ENCODE peak calls at places on chromosomes 5 and 9, in seven cellular contexts. U is mucosa of descending colon, N is PC-9, Q is ovary, A is HepG2, P is uterus, M is testis. X is an unnamed sample.

GRCh38 chr9:93132287-93132927 is 1.6 kb downstream of the NINJ1 start:
- DNase-seq in U (peak; percentile 69), N (no peak), Q (peak; percentile 49), A (no peak), P (peak; percentile 81), M (peak; percentile 91), X (peak; percentile 73)

GRCh38 chr5:73103885-73104284 is 16.5 kb upstream of the TMEM171 start:
- DNase-seq in U (no peak), N (no peak), Q (no peak), A (no peak), P (no peak), M (no peak), X (no peak)

GRCh38 chr9:125850763-125851162 is 103.6 kb downstream of the PBX3 start:
- DNase-seq in U (no peak), N (no peak), Q (no peak), A (peak; percentile 78), P (no peak), M (peak; percentile 36), X (peak; percentile 37)

GRCh38 chr9:16664211-16664610 is 206.3 kb downstream of the BNC2 start:
- DNase-seq in U (no peak), N (no peak), Q (no peak), A (no peak), P (no peak), M (no peak), X (no peak)

GRCh38 chr5:6644841-6645240 is 11.6 kb downstream of the SRD5A1 start:
- DNase-seq in U (no peak), N (no peak), Q (no peak), A (no peak), P (no peak), M (no peak), X (no peak)

GRCh38 chr5:57499262-57500050 is 16.8 kb upstream of the ACTBL2 start:
- DNase-seq in U (peak; percentile 39), N (peak; percentile 84), Q (no peak), A (peak; percentile 5), P (no peak), M (peak; percentile 41), X (peak; percentile 86)

GRCh38 chr9:127195976-127196825 is 68.4 kb upstream of the GARNL3 start:
- DNase-seq in U (no peak), N (no peak), Q (no peak), A (no peak), P (no peak), M (no peak), X (no peak)

GRCh38 chr5:168529361-168530234 is 493 bp downstream of the FBLL1 start:
- DNase-seq in U (no peak), N (no peak), Q (peak; percentile 10), A (no peak), P (no peak), M (peak; percentile 22), X (peak; percentile 41)

GRCh38 chr9:19470981-19471650 is 62.3 kb downstream of the ACER2 start:
- DNase-seq in U (no peak), N (no peak), Q (no peak), A (no peak), P (no peak), M (peak; percentile 38), X (no peak)

GRCh38 chr5:64632251-64632650 is 58.1 kb upstream of the SHISAL2B start:
- DNase-seq in U (no peak), N (no peak), Q (no peak), A (no peak), P (no peak), M (no peak), X (peak; percentile 54)

GRCh38 chr5:17619353-17619752 is 9.2 kb downstream of the TAF11L12 start:
- DNase-seq in U (no peak), N (no peak), Q (no peak), A (no peak), P (no peak), M (no peak), X (no peak)

GRCh38 chr9:81417299-81417675 is 272.1 kb downstream of the TLE1 start:
- DNase-seq in U (no peak), N (no peak), Q (no peak), A (no peak), P (no peak), M (no peak), X (no peak)

GRCh38 chr5:5315068-5315835 is 107.2 kb upstream of the ICE1 start:
- DNase-seq in U (no peak), N (no peak), Q (no peak), A (no peak), P (no peak), M (no peak), X (no peak)

GRCh38 chr9:132268725-132269352 is 85.9 kb downstream of the SETX start:
- DNase-seq in U (peak; percentile 81), N (peak; percentile 34), Q (peak; percentile 48), A (peak; percentile 39), P (peak; percentile 58), M (peak; percentile 81), X (peak; percentile 74)
- TF ChIP-seq CTCF in U (peak; percentile 76), N (peak; percentile 80), Q (peak; percentile 64), A (peak; percentile 76), P (peak; percentile 80), M (peak; percentile 89), X (peak; percentile 91)

GRCh38 chr5:139668924-139669680 is 21.0 kb downstream of the CXXC5 start:
- DNase-seq in U (no peak), N (no peak), Q (no peak), A (no peak), P (no peak), M (no peak), X (no peak)
- H3K4me1 ChIP-seq in U (peaks cover 10% of the 10 kb centered on the region), N (peaks cover 6% of the 10 kb centered on the region), Q (peaks cover 18% of the 10 kb centered on the region), A (peaks cover 62% of the 10 kb centered on the region), P (no peaks in the 10 kb centered on the region), M (peaks cover 65% of the 10 kb centered on the region), X (peaks cover 50% of the 10 kb centered on the region)

GRCh38 chr5:174412374-174412773 is 312.0 kb upstream of the MSX2 start:
- DNase-seq in U (no peak), N (no peak), Q (no peak), A (no peak), P (no peak), M (no peak), X (no peak)

GRCh38 chr5:174409971-174410370 is 314.4 kb upstream of the MSX2 start:
- DNase-seq in U (no peak), N (no peak), Q (no peak), A (no peak), P (no peak), M (no peak), X (no peak)

GRCh38 chr5:174410716-174411512 is 313.5 kb upstream of the MSX2 start:
- DNase-seq in U (no peak), N (peak; percentile 55), Q (no peak), A (no peak), P (no peak), M (no peak), X (no peak)

GRCh38 chr5:174411513-174411819 is 312.9 kb upstream of the MSX2 start:
- DNase-seq in U (no peak), N (no peak), Q (no peak), A (no peak), P (no peak), M (no peak), X (no peak)

DNA sequence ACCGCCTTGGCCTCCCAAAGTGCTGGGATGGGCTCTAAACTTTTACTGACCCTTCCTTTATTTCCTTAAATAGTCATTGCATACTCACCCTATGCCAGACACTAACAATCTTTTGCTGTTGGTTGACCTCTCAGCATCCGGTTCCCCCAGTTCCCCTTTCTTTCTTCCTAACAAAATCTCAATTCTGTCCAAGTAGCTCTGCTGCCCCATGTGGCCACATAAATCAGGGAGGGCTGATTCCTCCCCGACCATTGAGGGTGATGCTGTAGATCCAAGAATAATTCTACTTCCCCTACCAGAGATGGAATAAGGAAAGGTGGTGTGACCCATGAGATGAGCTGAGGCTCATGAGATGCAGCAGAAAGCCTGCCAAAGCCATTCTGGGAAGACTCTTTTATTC is 315.3 kb upstream of the MSX2 start:
- DNase-seq in U (no peak), N (no peak), Q (no peak), A (no peak), P (no peak), M (no peak), X (no peak)
- TF ChIP-seq CTCF in U (no peak), N (no peak), Q (no peak), A (no peak), P (no peak), M (no peak), X (peak; percentile 25)

DNA sequence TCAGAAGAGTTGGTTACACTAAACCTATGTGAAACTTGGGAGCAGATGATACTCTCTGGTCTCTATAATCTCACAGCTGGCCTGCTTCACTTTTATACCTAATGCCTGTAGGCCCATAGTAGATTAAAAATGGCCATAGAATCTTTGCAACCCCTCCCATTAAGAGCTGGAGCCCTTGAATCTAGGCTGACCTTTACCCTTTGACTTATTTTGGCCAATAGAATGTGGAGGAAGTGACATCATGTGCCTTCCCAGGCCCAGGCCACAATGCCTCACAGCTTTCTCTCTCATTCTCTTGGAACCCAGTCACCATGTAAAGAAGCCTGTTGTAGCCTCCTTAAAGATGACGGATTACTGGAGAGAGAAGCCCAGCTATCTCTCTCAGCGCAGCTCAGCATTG is 251.0 kb downstream of the NR3C1 start:
- DNase-seq in U (no peak), N (no peak), Q (no peak), A (no peak), P (no peak), M (no peak), X (no peak)
- H3K4me1 ChIP-seq in U (no peaks in the 10 kb centered on the region), N (peaks cover 15% of the 10 kb centered on the region), Q (peaks cover 9% of the 10 kb centered on the region), A (no peaks in the 10 kb centered on the region), P (peaks cover 13% of the 10 kb centered on the region), M (peaks cover 4% of the 10 kb centered on the region), X (no peaks in the 10 kb centered on the region)

GRCh38 chr5:170067152-170067551 is 38.5 kb upstream of the FOXI1 start:
- DNase-seq in U (no peak), N (no peak), Q (no peak), A (no peak), P (no peak), M (no peak), X (no peak)

GRCh38 chr5:170069512-170069911 is 36.2 kb upstream of the FOXI1 start:
- DNase-seq in U (no peak), N (no peak), Q (no peak), A (no peak), P (no peak), M (no peak), X (no peak)

GRCh38 chr5:170071748-170072147 is 33.9 kb upstream of the FOXI1 start:
- DNase-seq in U (no peak), N (no peak), Q (no peak), A (no peak), P (no peak), M (no peak), X (no peak)

GRCh38 chr5:170067574-170068170 is 38.0 kb upstream of the FOXI1 start:
- DNase-seq in U (no peak), N (no peak), Q (no peak), A (no peak), P (no peak), M (no peak), X (no peak)

DNA sequence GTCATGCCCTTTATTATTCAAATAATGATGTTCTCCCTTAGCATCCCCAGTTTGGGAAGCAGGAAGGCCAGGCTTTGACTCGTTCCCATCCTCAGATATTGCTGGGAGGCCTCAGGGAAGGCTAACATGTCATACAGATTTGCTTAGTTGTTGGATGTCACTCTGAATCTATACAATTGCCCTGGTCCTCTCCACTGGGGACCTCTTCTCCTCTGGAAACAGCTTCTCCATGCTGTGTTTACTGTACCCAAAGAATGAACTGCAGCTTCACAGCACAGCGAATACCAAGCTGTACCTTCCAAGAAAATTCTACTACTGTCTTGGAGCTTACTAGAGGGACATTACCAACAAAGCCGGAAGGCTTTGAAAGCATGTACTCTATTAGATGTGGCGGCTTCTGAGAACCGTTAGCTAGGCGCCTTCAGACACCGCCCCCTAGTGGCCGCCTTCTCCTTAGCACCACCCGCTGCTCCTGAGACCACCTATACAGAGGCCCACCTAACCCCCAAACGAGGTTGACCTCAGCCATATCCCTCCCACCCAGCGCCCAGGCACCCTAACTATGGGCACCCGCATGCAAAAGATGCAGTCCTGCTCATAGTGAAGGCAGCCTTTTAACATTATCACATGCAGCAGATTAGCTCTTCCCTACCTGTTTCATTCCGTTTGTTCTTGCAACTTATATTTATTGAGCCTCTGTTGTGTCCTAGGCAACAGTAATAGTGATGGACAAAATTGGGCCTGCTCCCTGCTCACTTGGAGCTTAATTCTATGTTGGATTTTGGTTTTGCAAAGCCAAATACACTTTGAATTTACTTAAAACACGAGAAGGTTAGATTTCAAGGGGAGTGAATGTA is 34.9 kb upstream of the FOXI1 start:
- DNase-seq in U (peak; percentile 35), N (no peak), Q (no peak), A (no peak), P (no peak), M (peak; percentile 78), X (peak; percentile 82)
- TF ChIP-seq CTCF in U (peak; percentile 37), N (peak; percentile 69), Q (peak; percentile 14), A (peak; percentile 73), P (peak; percentile 14), M (peak; percentile 84), X (peak; percentile 71)

X was measured in cardiac muscle cell.